ENCODE peak calls at places on chromosomes 3 and 15, in four cellular contexts. M, S, E and J are unnamed samples. For H3K9me3, the result is how much of the 10 kb centered on the place peaks cover.

GRCh38 chr3:53748512-53749271 is 97.5 kb downstream of the CHDH start:
- DNase-seq in E (no peak), S (peak), M (no peak), J (no peak)

GRCh38 chr15:61227269-61228024 is 1.7 kb downstream of the RORA start:
- DNase-seq in E (peak), M (no peak), S (peak), J (no peak)

GRCh38 chr3:156341831-156342416 is 213.0 kb downstream of the SSR3 start:
- DNase-seq in S (no peak), E (no peak), M (no peak), J (no peak)

GRCh38 chr3:149023951-149024350 is 32.6 kb downstream of the GYG1 start:
- DNase-seq in E (no peak), M (no peak), S (no peak), J (no peak)

GRCh38 chr15:51006336-51006985 is 88.2 kb downstream of the TNFAIP8L3 start:
- DNase-seq in M (no peak), E (no peak), S (no peak), J (no peak)

GRCh38 chr3:20511863-20512262 is 325.9 kb upstream of the SGO1 start:
- DNase-seq in M (peak), E (no peak), S (no peak), J (peak)

GRCh38 chr15:100189849-100190248 is 151.9 kb downstream of the ADAMTS17 start:
- DNase-seq in M (no peak), S (no peak), E (no peak), J (no peak)

GRCh38 chr3:136074546-136074945 is 109.0 kb downstream of the PPP2R3A start:
- DNase-seq in S (no peak), E (no peak), M (peak), J (no peak)

GRCh38 chr15:57079907-57080750 is 161.7 kb downstream of the TCF12 start:
- DNase-seq in M (no peak), S (no peak), E (no peak), J (no peak)

GRCh38 chr3:63585927-63586326 is 66.5 kb upstream of the SNTN start:
- DNase-seq in E (no peak), M (no peak), S (no peak), J (no peak)

GRCh38 chr15:89356634-89357298 is 22.1 kb upstream of the POLG start:
- DNase-seq in E (no peak), M (peak), S (peak), J (no peak)

GRCh38 chr3:8509961-8510360 is 8.3 kb downstream of the LMCD1 start:
- DNase-seq in E (no peak), M (no peak), S (no peak), J (peak)

GRCh38 chr3:194029846-194030245 is 106.1 kb upstream of the HES1 start:
- DNase-seq in M (peak), E (no peak), S (no peak), J (no peak)

GRCh38 chr3:74353039-74353438 is 261.4 kb downstream of the CNTN3 start:
- DNase-seq in S (no peak), M (no peak), E (no peak), J (no peak)

GRCh38 chr3:45771831-45772230 is 24.5 kb downstream of the SLC6A20 start:
- DNase-seq in M (no peak), S (no peak), E (no peak), J (no peak)

DNA sequence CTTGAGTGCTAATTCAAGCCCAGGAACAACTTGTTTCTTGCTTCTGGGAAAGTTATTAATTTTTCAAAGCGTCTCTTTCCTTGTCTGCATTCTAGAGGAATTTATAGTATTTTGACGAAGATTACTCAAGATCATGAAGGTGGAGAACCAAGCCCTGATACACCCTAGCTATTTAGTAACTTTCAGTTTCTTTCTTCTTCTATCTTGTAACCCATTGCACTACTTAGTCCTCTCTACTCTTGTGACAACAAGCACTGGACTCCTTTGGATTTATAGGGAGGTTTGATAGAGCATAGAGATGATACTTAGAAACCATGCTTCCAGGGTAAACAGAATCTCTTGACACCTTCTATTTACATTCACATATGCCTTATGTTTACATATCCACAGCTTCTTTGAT is 203.3 kb upstream of the GRM7 start:
- DNase-seq in E (no peak), S (no peak), M (no peak), J (no peak)
- H3K9me3 ChIP-seq in E (under half), S (under half), M (under half), J (under half)

GRCh38 chr15:98854496-98854895 is 153.1 kb downstream of the PGPEP1L start:
- DNase-seq in M (no peak), S (no peak), E (peak), J (no peak)
- H3K9me3 ChIP-seq in M (under half), S (under half), E (under half), J (under half)

GRCh38 chr3:123833398-123833785 is 50.7 kb downstream of the MYLK start:
- DNase-seq in E (no peak), S (no peak), M (no peak), J (no peak)

GRCh38 chr3:123834631-123835030 is 49.5 kb downstream of the MYLK start:
- DNase-seq in M (no peak), S (no peak), E (no peak), J (peak)

GRCh38 chr3:123832712-123833397 is 51.3 kb downstream of the MYLK start:
- DNase-seq in E (no peak), M (no peak), S (no peak), J (no peak)

DNA sequence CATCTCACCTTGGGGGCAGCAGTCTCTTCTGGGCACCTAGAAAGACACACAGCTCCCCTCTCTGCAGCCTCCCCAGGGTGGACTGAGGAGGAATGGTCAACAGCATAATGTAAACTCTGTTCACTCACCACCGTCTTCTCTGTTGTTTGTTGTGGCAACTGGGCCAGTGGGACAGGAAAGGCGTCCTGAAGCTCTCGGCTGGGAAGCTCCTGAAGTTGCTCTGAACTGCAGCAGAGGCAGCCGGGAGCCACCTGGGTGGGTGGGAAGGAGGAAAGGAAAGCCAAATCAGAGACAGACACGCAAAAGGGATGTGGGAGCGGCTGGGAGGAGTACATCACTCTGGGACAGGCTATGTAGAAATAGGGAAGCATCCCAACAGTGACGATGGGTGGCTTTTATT is 52.7 kb downstream of the MYLK start:
- DNase-seq in M (no peak), S (no peak), E (no peak), J (no peak)
- H3K9me3 ChIP-seq in M (under half), S (under half), E (under half), J (under half)

GRCh38 chr3:73031573-73032103 is 29.8 kb upstream of the EBLN2 start:
- DNase-seq in S (no peak), E (no peak), M (no peak), J (no peak)

GRCh38 chr3:73028803-73029202 is 32.2 kb downstream of the PPP4R2 start:
- DNase-seq in S (no peak), E (no peak), M (no peak), J (no peak)

GRCh38 chr3:73026702-73027101 is 30.1 kb downstream of the PPP4R2 start:
- DNase-seq in E (no peak), M (peak), S (peak), J (no peak)

GRCh38 chr3:73030073-73030597 is 31.3 kb upstream of the EBLN2 start:
- DNase-seq in E (no peak), S (no peak), M (no peak), J (no peak)

GRCh38 chr3:73029321-73029796 is 32.1 kb upstream of the EBLN2 start:
- DNase-seq in M (no peak), S (no peak), E (no peak), J (no peak)
- H3K9me3 ChIP-seq in M (under half), S (under half), E (under half), J (under half)

GRCh38 chr15:20349774-20350498 is 191.7 kb downstream of the GOLGA6L6 start:
- DNase-seq in E (peak), S (no peak), M (no peak), J (no peak)
- H3K9me3 ChIP-seq in E (under half), S (half or more), M (under half), J (under half)

DNA sequence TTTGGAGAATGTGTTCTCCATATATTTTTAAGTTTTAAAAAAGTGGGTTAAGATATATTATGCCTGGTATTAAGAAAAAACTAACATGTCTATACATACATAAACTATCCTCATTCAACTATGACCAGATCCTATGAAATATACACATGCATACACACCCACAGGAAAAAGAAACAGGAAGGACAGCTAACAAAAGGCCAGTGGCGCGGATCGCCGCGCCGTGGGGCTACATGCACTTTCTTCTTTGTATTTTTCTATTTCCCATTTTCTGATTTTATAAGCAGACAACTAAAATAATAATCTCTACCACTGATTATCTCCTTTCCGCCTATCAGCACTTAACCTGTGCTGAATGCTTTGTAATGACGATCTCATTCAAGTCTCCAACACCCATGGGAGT is 160.1 kb downstream of the OR4M2 start:
- DNase-seq in S (no peak), M (no peak), E (no peak), J (no peak)
- H3K9me3 ChIP-seq in S (half or more), M (under half), E (under half), J (under half)

GRCh38 chr15:20341901-20342605 is 199.5 kb downstream of the GOLGA6L6 start:
- DNase-seq in E (peak), M (no peak), S (no peak), J (no peak)

GRCh38 chr15:20344601-20345400 is 196.8 kb downstream of the GOLGA6L6 start:
- DNase-seq in S (no peak), M (no peak), E (peak), J (no peak)

GRCh38 chr15:20345401-20345958 is 196.1 kb downstream of the GOLGA6L6 start:
- DNase-seq in M (no peak), E (peak), S (no peak), J (no peak)

GRCh38 chr15:20340931-20341661 is 200.5 kb downstream of the GOLGA6L6 start:
- DNase-seq in M (no peak), E (peak), S (no peak), J (no peak)

DNA sequence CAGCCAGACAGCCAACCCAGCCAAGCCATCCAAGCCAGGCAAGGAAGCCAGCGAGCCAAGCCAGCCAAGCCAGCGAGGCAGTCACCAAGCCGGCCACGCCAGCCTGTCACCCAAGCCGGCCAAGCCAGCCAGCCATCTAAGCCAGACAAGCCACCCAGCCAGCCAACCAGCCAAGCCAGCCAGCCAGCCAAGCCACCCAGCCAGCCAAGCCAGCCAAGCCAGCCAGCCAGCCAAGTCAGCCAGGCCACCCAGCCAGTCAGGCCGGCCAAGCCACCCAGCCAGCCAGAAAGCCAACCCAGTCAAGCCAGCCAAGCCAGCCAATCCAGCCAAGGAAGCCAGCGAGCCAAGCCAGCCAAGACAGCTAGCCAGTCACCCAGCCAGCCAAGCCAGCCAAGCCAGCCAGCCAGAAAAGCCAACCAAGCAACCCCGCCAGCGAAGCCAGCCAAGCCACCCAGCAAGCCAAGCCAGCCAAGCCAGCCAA is 201.2 kb downstream of the GOLGA6L6 start:
- DNase-seq in M (no peak), E (peak), S (no peak), J (no peak)
- H3K9me3 ChIP-seq in M (under half), E (under half), S (half or more), J (under half)